ENCODE peak calls at places on chromosome 12, in ten cellular contexts. Z is activated naive CD8-positive, alpha-beta T cell treated with anti-CD3 and anti-CD28 coated beads, Interleukin-2, amount 50 U/mL, for 16 hours; J is stimulated activated CD4-positive, alpha-beta T cell treated with anti-CD3 and anti-CD28 coated beads, Interleukin-2, amount 100 ng/mL, for 24 hours; I is mammary epithelial cell; K is epithelial cell of esophagus; Q is adrenal gland; S is left ventricle myocardium inferior; B is left cardiac atrium; N is GF-D8; H is right cardiac atrium. G is an unnamed sample.

GRCh38 chr12:104448475-104448874 is 8.3 kb upstream of the CHST11 start:
- DNase-seq in S (no peak), I (no peak), Z (no peak), B (no peak), J (no peak), N (no peak), H (no peak), Q (no peak), K (no peak), G (no peak)

GRCh38 chr12:106067606-106068205 is 71.0 kb downstream of the NUAK1 start:
- DNase-seq in H (no peak), Q (no peak), S (no peak), Z (no peak), J (no peak), I (no peak), K (no peak), B (no peak), N (no peak), G (no peak)

GRCh38 chr12:117367006-117367638 is 5.7 kb upstream of the NOS1 start:
- DNase-seq in B (peak), J (peak), Q (peak), Z (no peak), S (peak), I (peak), N (no peak), H (peak), K (peak), G (peak)

GRCh38 chr12:131929530-131930456 is 717 bp downstream of the PUS1 start:
- DNase-seq in H (no peak), N (no peak), S (no peak), I (peak), J (peak), Q (no peak), K (peak), Z (no peak), B (no peak), G (no peak)

GRCh38 chr12:126974779-126975178 is 1292.2 kb upstream of the TMEM132C start:
- DNase-seq in Z (no peak), I (no peak), S (no peak), H (no peak), N (no peak), K (no peak), J (no peak), B (no peak), Q (no peak), G (no peak)

GRCh38 chr12:97222391-97222790 is 240.2 kb upstream of the RMST start:
- DNase-seq in Q (no peak), B (no peak), H (no peak), K (no peak), Z (no peak), N (no peak), S (no peak), J (no peak), I (no peak), G (no peak)

GRCh38 chr12:45532113-45532512 is 197.4 kb upstream of the ARID2 start:
- DNase-seq in B (no peak), N (no peak), Z (no peak), I (no peak), H (no peak), J (no peak), S (no peak), Q (no peak), K (no peak), G (no peak)

GRCh38 chr12:16766736-16767135 is 160.8 kb upstream of the LMO3 start:
- DNase-seq in J (no peak), H (no peak), B (no peak), S (no peak), I (no peak), N (no peak), K (no peak), Q (no peak), Z (no peak), G (no peak)

GRCh38 chr12:2582631-2583616 is 211.8 kb upstream of the FKBP4 start:
- DNase-seq in H (peak), B (peak), I (peak), J (peak), Z (peak), S (peak), Q (peak), K (peak), N (no peak), G (peak)

G was measured in tibial nerve.